ENCODE peak calls at places on chromosomes 2 and 18, in six cellular contexts. J, N, C, P, L and U are unnamed samples.

GRCh38 chr18:78860117-78860516 is 119.5 kb upstream of the SALL3 start:
- DNase-seq in N (no peak), C (no peak), P (no peak), L (no peak), J (no peak), U (no peak)

GRCh38 chr2:118207889-118208288 is 119.6 kb downstream of the INSIG2 start:
- DNase-seq in L (no peak), C (no peak), N (no peak), P (no peak), J (no peak), U (no peak)

GRCh38 chr2:128641421-128642095 is 322.9 kb upstream of the HS6ST1 start:
- DNase-seq in C (no peak), N (no peak), J (no peak), L (peak; percentile 52), P (no peak), U (peak; percentile 0)

GRCh38 chr2:149082781-149083180 is 44.3 kb downstream of the LYPD6B start:
- DNase-seq in J (no peak), C (no peak), P (no peak), N (no peak), L (no peak), U (no peak)

GRCh38 chr2:109256921-109257320 is 127.9 kb downstream of the SH3RF3 start:
- DNase-seq in L (peak; percentile 76), P (no peak), N (no peak), C (no peak), J (no peak), U (no peak)

GRCh38 chr2:98601532-98602132 is 6.7 kb downstream of the COA5 start:
- DNase-seq in C (peak; percentile 33), J (peak; percentile 42), N (peak; percentile 57), L (no peak), P (peak; percentile 25), U (no peak)

GRCh38 chr2:168293766-168294165 is 46.4 kb upstream of the STK39 start:
- DNase-seq in N (no peak), J (no peak), C (no peak), P (no peak), L (no peak), U (no peak)

GRCh38 chr18:33440011-33440383 is 524 bp downstream of the CCDC178 start:
- DNase-seq in L (no peak), N (peak; percentile 8), C (peak; percentile 1), P (peak; percentile 20), J (peak; percentile 76), U (peak; percentile 61)

GRCh38 chr2:239264838-239265651 is 135.8 kb downstream of the HDAC4 start:
- DNase-seq in J (peak; percentile 79), L (peak; percentile 73), C (no peak), N (peak; percentile 38), P (peak; percentile 64), U (no peak)

GRCh38 chr2:239626971-239627598 is 226.3 kb upstream of the HDAC4 start:
- DNase-seq in N (no peak), L (peak; percentile 50), P (no peak), J (peak; percentile 25), C (no peak), U (no peak)

GRCh38 chr18:8140841-8141501 is 468.3 kb upstream of the RAB12 start:
- DNase-seq in C (peak; percentile 38), J (peak; percentile 64), L (peak; percentile 66), N (no peak), P (peak; percentile 36), U (peak; percentile 50)

GRCh38 chr2:57862153-57862552 is 184.5 kb upstream of the VRK2 start:
- DNase-seq in J (no peak), N (no peak), L (no peak), P (no peak), C (no peak), U (no peak)

GRCh38 chr2:227374158-227374557 is 4.9 kb downstream of the TM4SF20 start:
- DNase-seq in C (peak; percentile 68), L (no peak), P (no peak), J (peak; percentile 95), N (no peak), U (no peak)

GRCh38 chr2:4618141-4618540 is 914.8 kb downstream of the DCDC2C start:
- DNase-seq in L (no peak), P (no peak), J (no peak), N (no peak), C (no peak), U (no peak)

GRCh38 chr18:44259610-44260009 is 421.1 kb upstream of the SETBP1 start:
- DNase-seq in N (no peak), P (no peak), L (no peak), C (no peak), J (no peak), U (no peak)

GRCh38 chr18:3610188-3610708 is 160.3 kb downstream of the TGIF1 start:
- DNase-seq in L (no peak), C (no peak), P (no peak), N (no peak), J (no peak), U (no peak)

GRCh38 chr2:188984680-188985079 is 10.5 kb downstream of the COL3A1 start:
- DNase-seq in L (no peak), P (peak; percentile 22), C (no peak), J (peak; percentile 97), N (no peak), U (peak; percentile 30)

GRCh38 chr2:145751634-145752033 is 1231.7 kb upstream of the ZEB2 start:
- DNase-seq in C (no peak), J (peak; percentile 84), N (peak; percentile 46), P (peak; percentile 55), L (no peak), U (no peak)

GRCh38 chr2:238941262-238941792 is 93.4 kb downstream of the TWIST2 start:
- DNase-seq in C (no peak), N (no peak), P (no peak), J (no peak), L (no peak), U (no peak)

GRCh38 chr2:217822296-217823252 is 180.2 kb downstream of the TNS1 start:
- DNase-seq in C (peak; percentile 61), J (peak; percentile 72), P (peak; percentile 40), L (no peak), N (no peak), U (no peak)

GRCh38 chr2:145184741-145185671 is 665.1 kb upstream of the ZEB2 start:
- DNase-seq in C (no peak), N (no peak), P (no peak), J (peak; percentile 77), L (no peak), U (no peak)

GRCh38 chr2:2767837-2768236 is 436.8 kb upstream of the MYT1L start:
- DNase-seq in P (no peak), J (no peak), N (no peak), C (no peak), L (no peak), U (no peak)

GRCh38 chr2:2765839-2766495 is 434.9 kb upstream of the MYT1L start:
- DNase-seq in C (no peak), P (no peak), J (no peak), N (no peak), L (no peak), U (no peak)

GRCh38 chr2:2768476-2768875 is 437.4 kb upstream of the MYT1L start:
- DNase-seq in N (no peak), C (no peak), L (no peak), J (no peak), P (no peak), U (no peak)

GRCh38 chr2:2771721-2772411 is 440.8 kb upstream of the MYT1L start:
- DNase-seq in J (no peak), P (no peak), L (no peak), N (no peak), C (no peak), U (no peak)

DNA sequence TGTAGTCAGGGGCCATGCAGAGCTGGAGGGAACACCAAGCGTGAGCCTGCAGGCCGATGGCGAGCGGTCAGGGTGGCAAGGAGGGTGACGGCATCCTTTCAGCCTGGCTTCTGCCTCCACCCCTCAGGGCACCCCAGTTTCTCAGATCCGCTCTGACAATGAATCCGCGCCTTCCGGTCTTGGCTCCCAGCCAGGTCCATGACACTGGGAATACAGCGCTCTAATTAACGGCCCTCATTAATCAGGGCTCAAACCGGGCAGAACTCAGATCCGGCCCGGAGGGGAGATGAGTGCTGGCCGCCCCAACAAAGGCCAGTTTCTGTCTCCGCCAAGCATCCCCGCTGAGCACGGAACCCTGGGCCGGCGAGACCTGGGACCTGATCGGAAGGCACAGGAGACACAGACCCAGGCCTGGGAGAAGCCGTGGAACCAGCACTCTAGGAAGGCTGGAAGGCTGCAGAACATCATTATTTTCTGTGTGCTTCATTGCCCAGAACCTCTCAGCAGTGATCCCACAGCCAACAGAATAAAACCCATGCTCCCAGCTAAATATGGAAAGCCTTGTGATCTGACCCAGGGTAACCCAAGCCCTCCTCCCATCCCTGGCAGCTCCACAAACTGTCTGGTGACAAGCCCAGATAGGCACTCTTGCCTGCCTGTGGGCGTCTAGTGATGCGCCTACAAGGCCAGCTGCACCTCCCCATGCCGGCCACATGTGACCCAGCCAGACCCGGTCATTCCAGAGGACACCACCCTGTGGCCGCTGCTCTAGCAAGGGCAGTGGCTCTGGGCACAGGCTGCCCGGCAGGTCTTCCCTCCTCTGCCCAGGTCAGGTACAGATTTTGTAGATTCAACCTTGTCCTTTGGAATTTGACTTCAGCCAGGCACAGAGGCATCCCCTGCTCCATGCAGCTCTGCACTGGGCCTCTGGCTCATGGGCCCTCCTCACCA is 438.7 kb upstream of the MYT1L start:
- DNase-seq in N (no peak), C (no peak), J (no peak), L (peak; percentile 64), P (no peak), U (no peak)
- TF ChIP-seq CTCF in N (no peak), C (no peak), J (no peak), L (no peak), P (no peak), U (no peak)

DNA sequence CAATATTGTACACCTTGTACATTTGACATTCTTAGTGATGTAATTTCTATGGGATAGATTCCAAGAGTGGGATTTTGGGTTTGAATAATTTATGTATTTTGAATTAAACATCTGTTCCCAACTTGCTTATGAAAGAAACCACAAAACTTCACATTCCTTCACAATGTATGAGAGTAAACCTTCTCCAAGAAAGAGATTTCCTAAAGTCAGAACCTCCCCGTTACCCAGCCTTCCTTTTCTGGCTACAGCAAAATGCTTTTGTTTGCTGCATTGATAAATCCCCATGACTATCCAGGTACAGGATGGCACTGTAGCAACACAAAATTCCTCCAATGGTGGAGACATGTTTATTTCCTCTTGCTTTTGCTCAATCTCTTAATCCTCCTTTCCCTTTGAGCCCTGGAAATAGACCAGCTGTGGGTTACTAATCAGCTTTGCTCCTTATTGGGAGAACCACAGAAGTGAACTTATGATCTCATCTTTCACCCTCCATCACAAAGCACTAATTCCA is 58.4 kb upstream of the GALR1 start:
- DNase-seq in N (no peak), P (no peak), C (no peak), L (no peak), J (peak; percentile 83), U (no peak)
- H3K4me1 ChIP-seq in N (no peaks in the 10 kb centered on the region), P (no peaks in the 10 kb centered on the region), C (no peaks in the 10 kb centered on the region), L (no peaks in the 10 kb centered on the region), J (peaks cover 2% of the 10 kb centered on the region), U (no peaks in the 10 kb centered on the region)

DNA sequence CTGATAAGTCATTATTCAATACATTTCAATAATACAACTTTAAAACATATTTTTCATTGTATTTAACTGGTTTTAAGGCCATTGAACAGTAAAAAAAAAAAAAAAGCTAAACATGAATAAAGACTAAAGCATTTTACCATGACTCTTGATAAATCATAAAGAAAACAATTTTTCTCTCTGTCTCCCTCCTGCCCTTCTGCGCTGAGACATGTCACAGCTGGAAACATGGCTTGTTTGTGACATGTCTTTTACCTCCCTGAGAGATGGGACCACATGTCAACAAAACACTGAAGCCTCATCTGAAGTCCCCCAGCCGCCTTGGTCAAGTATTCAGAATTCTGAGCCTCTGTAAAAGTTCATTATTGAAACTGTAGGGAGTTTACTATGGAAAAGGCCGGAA is 221.1 kb downstream of the ZNF407 start:
- DNase-seq in P (no peak), J (no peak), C (peak; percentile 42), L (no peak), N (no peak), U (no peak)
- TF ChIP-seq CTCF in P (no peak), J (no peak), C (no peak), L (no peak), N (no peak), U (no peak)

GRCh38 chr2:105888625-105889024 is 143.9 kb downstream of the NCK2 start:
- DNase-seq in C (no peak), N (peak; percentile 48), P (no peak), J (no peak), L (no peak), U (no peak)
- H3K4me1 ChIP-seq in C (peaks cover 3% of the 10 kb centered on the region), N (peaks cover 22% of the 10 kb centered on the region), P (peaks cover 47% of the 10 kb centered on the region), J (peaks cover 8% of the 10 kb centered on the region), L (peaks cover 46% of the 10 kb centered on the region), U (peaks cover 6% of the 10 kb centered on the region)